ENCODE peak calls at places on chromosome 5, in seven cellular contexts. U is HepG2, V is SK-N-SH, G is K562, A is H1, Y is HCT116, C is GM12878. F is an unnamed sample. For H3K27me3, the result is how much of the 10 kb centered on the place peaks cover.

GRCh38 chr5:98827161-98827560 is 53.7 kb downstream of the RGMB start:
- DNase-seq in U (peak), V (peak), G (peak), A (no peak), Y (peak), C (no peak), F (peak)

GRCh38 chr5:126184474-126184873 is 238.7 kb upstream of the GRAMD2B start:
- DNase-seq in U (no peak), V (no peak), G (no peak), A (no peak), Y (no peak), C (no peak), F (no peak)

GRCh38 chr5:82820958-82821880 is 256.0 kb downstream of the TMEM167A start:
- DNase-seq in U (no peak), V (no peak), G (no peak), A (no peak), Y (no peak), C (no peak), F (no peak)

GRCh38 chr5:62111428-62111827 is 194.6 kb upstream of the KIF2A start:
- DNase-seq in U (no peak), V (no peak), G (no peak), A (no peak), Y (no peak), C (no peak), F (no peak)

GRCh38 chr5:30413540-30413939 is 779.9 kb upstream of the CDH6 start:
- DNase-seq in U (no peak), V (no peak), G (no peak), A (no peak), Y (no peak), C (no peak), F (no peak)

GRCh38 chr5:152332696-152333095 is 72.4 kb downstream of the NMUR2 start:
- DNase-seq in U (no peak), V (no peak), G (no peak), A (no peak), Y (no peak), C (no peak), F (no peak)

GRCh38 chr5:179166886-179167841 is 107.0 kb downstream of the ZNF354C start:
- DNase-seq in U (no peak), V (peak), G (peak), A (peak), Y (no peak), C (no peak), F (peak)

GRCh38 chr5:53151713-53152458 is 42.3 kb upstream of the MOCS2 start:
- DNase-seq in U (no peak), V (no peak), G (no peak), A (no peak), Y (no peak), C (no peak), F (no peak)

DNA sequence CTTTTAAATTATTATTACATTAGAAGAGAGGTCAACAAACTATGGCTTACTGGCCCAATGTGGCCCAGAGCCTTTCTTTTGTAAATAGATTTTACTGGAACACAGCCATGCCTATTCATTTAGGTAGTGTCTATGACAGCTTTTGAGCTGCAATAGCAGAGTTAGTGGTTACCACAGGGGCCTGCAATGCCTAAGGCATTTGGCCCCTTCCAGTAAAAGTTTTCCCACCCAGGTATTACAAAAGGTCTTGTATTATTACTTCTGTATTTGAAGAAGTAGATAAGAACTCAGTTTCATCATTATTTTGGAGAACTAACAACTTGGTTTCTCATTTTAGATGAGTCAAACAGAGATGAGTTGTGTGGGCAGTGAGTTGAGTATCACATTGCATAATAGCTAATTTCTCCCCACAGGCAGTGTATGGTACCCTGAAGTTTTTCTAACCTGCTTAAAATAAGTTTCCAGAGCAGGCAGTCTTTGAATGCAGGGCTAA is 9.5 kb downstream of the MTRR start:
- DNase-seq in U (peak), V (no peak), G (no peak), A (no peak), Y (no peak), C (peak), F (no peak)
- H3K4me3 ChIP-seq in U (no peak), V (no peak), G (no peak), A (no peak), Y (no peak), C (no peak), F (no peak)

DNA sequence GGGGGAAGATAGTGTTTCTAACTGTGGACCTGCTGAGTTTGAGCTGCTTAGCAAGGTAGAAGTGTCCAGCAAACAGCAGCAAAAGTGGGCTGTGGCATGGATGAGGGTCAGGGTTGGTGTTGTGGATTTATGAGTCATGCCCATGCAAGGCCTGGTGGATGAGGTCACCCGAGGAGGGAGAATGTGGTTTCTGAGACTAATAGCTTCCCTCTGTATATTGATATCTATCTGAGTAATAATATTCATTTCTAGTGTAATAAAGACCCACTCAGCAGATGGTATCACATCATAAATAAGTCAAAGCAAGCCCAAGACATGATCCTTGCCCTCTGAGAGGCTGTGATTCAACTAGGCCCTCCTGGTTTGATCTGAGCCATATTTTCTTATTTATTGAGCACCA is 597.8 kb upstream of the CLINT1 start:
- DNase-seq in U (peak), V (peak), G (no peak), A (no peak), Y (no peak), C (no peak), F (no peak)
- TF ChIP-seq YY1 in U (no peak), V (peak), G (no peak), A (no peak), Y (no peak), C (no peak), F (no peak)

GRCh38 chr5:140151719-140152609 is 23.0 kb upstream of the CYSTM1 start:
- DNase-seq in U (no peak), V (no peak), G (no peak), A (no peak), Y (no peak), C (no peak), F (no peak)

GRCh38 chr5:140151068-140151718 is 23.8 kb upstream of the CYSTM1 start:
- DNase-seq in U (no peak), V (no peak), G (no peak), A (no peak), Y (no peak), C (no peak), F (no peak)

GRCh38 chr5:140148508-140148907 is 22.8 kb downstream of the IGIP start:
- DNase-seq in U (peak), V (peak), G (no peak), A (peak), Y (peak), C (no peak), F (no peak)

GRCh38 chr5:140152610-140152999 is 22.4 kb upstream of the CYSTM1 start:
- DNase-seq in U (no peak), V (no peak), G (no peak), A (no peak), Y (no peak), C (no peak), F (no peak)

DNA sequence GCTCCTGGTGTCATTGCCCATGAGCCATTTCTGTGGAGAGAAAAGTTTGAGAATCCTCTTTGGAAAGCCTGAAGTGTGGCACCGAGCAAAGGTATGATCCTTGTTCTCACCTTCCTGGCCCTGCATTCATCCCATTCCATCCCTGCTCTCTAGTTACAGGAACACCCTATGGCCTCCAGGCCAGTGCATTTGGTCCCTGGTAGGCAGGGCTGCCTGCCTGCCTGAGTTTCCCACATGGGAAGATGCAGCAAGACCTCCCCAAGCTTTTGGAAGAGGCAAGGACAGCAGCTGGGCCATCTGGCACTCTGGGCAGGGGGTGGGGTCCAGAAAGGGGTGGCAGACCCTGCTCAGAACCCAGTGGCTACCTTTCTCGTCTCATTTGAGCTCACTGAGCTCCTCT is 24.5 kb downstream of the IGIP start:
- DNase-seq in U (no peak), V (no peak), G (no peak), A (no peak), Y (no peak), C (no peak), F (no peak)
- H3K27me3 ChIP-seq in U (under half), V (under half), G (under half), A (under half), Y (under half), C (under half), F (under half)

GRCh38 chr5:177311361-177311722 is 356 bp downstream of the MXD3 start:
- DNase-seq in U (no peak), V (peak), G (no peak), A (no peak), Y (no peak), C (no peak), F (no peak)

GRCh38 chr5:177310332-177310731 is 1.4 kb downstream of the MXD3 start:
- DNase-seq in U (no peak), V (no peak), G (no peak), A (no peak), Y (no peak), C (no peak), F (no peak)

GRCh38 chr5:177310757-177311173 is 933 bp downstream of the MXD3 start:
- DNase-seq in U (no peak), V (no peak), G (peak), A (no peak), Y (no peak), C (no peak), F (no peak)

GRCh38 chr5:177312649-177313181 is 1.0 kb upstream of the MXD3 start:
- DNase-seq in U (peak), V (peak), G (peak), A (no peak), Y (peak), C (no peak), F (no peak)

DNA sequence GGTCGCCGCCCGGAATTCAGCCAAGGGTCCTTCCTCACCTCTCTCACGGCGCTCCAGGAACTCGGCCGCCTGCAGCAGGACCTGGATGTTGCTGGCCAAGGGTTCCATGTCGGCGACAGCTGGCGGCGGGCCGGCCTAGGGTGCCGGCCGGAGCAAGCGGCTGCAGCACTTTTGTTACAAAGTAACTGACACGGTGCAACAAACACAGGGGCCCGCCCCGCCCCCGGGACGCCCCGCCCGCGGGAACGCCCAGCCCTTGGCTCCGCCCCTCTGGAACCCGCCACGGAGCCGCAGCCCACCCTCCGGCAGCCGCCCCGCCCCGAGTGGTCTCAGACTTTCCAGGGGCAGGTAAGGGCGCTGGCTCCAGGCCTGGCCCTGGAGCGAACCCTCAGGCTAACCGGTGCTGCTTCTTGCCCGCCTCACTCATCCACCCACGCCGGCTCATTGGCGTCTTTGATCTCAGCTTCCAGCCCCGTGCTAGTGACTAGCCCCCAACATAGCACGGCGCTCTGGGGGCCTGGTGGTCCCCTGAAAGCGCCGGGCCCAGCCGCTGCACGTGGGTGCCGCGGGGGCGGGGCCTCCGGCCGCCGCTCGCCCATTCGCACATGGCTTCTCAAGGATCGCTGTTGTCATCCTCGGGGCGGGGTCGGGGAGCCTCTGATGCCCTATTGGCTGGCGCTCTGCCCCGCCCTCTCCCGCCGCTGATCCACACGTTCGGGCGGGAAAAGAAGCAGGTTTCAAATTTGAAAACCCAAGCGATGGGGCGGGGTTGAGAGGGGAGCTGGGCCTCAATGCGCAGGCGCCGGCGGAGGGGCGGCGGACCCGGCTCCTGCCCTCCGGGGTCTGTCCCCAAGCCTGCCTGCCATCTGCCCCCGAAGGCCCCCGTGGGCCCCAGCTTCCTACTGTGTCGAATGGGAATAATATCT is at the start of gene MXD3:
- DNase-seq in U (peak), V (peak), G (peak), A (peak), Y (peak), C (peak), F (peak)
- H3K4me3 ChIP-seq in U (peak), V (peak), G (peak), A (peak), Y (peak), C (peak), F (peak)

GRCh38 chr5:138536665-138537315 is 6.2 kb downstream of the ETF1 start:
- DNase-seq in U (peak), V (peak), G (peak), A (peak), Y (no peak), C (no peak), F (no peak)
- TF ChIP-seq YY1 in U (no peak), V (no peak), G (no peak), A (no peak), Y (no peak), C (no peak), F (no peak)

GRCh38 chr5:17438027-17438426 is 60.0 kb upstream of the TAF11L2 start:
- DNase-seq in U (no peak), V (no peak), G (no peak), A (no peak), Y (no peak), C (no peak), F (no peak)
- H3K27me3 ChIP-seq in U (under half), V (under half), G (under half), A (under half), Y (under half), C (under half), F (under half)

DNA sequence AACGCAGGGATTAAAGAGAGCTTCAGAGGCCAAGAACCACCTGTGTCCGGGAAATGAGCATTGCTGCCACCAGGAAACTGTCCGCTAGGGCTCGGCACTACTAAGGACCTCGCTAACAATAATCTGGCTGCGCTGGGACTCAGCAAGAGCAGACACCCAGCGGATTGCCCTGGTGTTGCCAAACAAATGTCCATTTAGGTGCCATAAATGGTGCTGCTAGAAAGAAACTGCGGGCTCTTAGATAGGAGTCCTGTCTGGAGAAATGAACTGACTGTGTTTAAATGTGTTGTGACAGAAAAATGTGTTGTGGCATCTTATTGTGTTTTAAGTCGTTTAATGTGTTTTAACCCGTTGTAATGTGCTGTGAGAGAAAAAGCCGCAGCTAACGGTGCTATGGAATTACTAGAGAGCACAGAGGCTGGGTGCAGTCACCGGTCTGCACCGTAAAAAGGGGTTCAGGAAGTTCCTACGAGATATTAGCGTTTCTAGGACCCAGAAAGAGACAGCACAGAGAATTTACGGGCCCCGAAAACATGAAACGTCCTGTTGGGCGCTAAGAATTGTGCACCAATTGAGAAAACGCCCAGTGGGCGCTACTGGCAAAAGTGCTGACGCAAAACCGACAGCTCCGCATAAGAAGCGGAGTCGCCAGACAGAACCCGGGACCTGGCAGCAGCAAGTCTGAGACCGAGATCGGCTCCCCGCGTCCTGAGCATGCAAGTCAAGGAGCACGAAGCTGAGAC is 90.6 kb downstream of the ANXA2R start:
- DNase-seq in U (peak), V (peak), G (no peak), A (no peak), Y (no peak), C (peak), F (no peak)
- H3K4me3 ChIP-seq in U (no peak), V (peak), G (no peak), A (no peak), Y (peak), C (peak), F (no peak)

DNA sequence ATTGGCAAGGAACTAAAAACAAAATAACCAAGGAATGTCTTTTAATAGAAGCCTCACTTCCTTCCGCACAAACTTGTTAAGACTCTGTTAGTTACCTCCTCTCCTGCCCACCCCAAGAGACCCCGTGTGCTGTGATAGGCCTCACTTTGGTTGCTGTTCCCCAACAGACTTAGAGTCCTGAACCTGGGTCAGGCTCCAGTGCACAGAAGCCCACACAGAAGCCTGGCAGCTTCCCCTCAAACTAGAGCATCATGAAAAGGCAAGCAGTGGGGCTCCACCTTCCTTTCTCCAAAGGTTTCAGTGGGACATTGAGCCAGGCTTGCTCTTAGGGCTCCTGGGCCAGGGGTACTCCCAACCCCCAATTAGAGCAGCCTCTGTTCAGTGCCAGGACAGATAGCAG is 230.5 kb downstream of the ESM1 start:
- DNase-seq in U (no peak), V (no peak), G (no peak), A (peak), Y (no peak), C (no peak), F (no peak)
- TF ChIP-seq YY1 in U (no peak), V (no peak), G (no peak), A (no peak), Y (no peak), C (no peak), F (no peak)

GRCh38 chr5:139699352-139699751 is 51.2 kb downstream of the CXXC5 start:
- DNase-seq in U (no peak), V (no peak), G (no peak), A (no peak), Y (no peak), C (no peak), F (no peak)

GRCh38 chr5:139704748-139705147 is 56.6 kb downstream of the CXXC5 start:
- DNase-seq in U (no peak), V (no peak), G (no peak), A (no peak), Y (no peak), C (no peak), F (no peak)

GRCh38 chr5:139702548-139702947 is 54.4 kb downstream of the CXXC5 start:
- DNase-seq in U (no peak), V (no peak), G (no peak), A (no peak), Y (no peak), C (no peak), F (no peak)

GRCh38 chr5:139698461-139699146 is 50.5 kb downstream of the CXXC5 start:
- DNase-seq in U (no peak), V (peak), G (peak), A (peak), Y (no peak), C (no peak), F (no peak)

GRCh38 chr5:139700711-139701693 is 52.9 kb downstream of the CXXC5 start:
- DNase-seq in U (peak), V (peak), G (peak), A (peak), Y (no peak), C (no peak), F (no peak)
- H3K27me3 ChIP-seq in U (under half), V (under half), G (under half), A (under half), Y (under half), C (under half), F (under half)